ENCODE peak calls at places on chromosomes 12 and 14, in four cellular contexts. N is breast epithelium, F is lung, J is fibroblast of lung. L is an unnamed sample.

GRCh38 chr14:25121342-25122129 is 71.6 kb upstream of the STXBP6 start:
- DNase-seq in N (no peak), F (no peak), J (peak; percentile 92), L (peak; percentile 97)

GRCh38 chr12:88993655-88994054 is 358.6 kb downstream of the DUSP6 start:
- DNase-seq in N (no peak), F (no peak), J (peak; percentile 88), L (peak; percentile 80)

GRCh38 chr14:20427231-20428009 is 8.5 kb downstream of the KLHL33 start:
- DNase-seq in N (no peak), F (no peak), J (peak; percentile 43), L (peak; percentile 37)

GRCh38 chr12:129257526-129257925 is 404.2 kb downstream of the GLT1D1 start:
- DNase-seq in N (no peak), F (no peak), J (no peak), L (no peak)

GRCh38 chr14:84825481-84825880 is 704.5 kb upstream of the FLRT2 start:
- DNase-seq in N (no peak), F (no peak), J (peak; percentile 11), L (peak; percentile 4)

GRCh38 chr14:22524784-22525161 is 64.3 kb downstream of the DAD1 start:
- DNase-seq in N (no peak), F (no peak), J (no peak), L (no peak)

GRCh38 chr12:71191509-71192196 is 33.9 kb upstream of the TSPAN8 start:
- DNase-seq in N (no peak), F (no peak), J (no peak), L (no peak)

GRCh38 chr12:101945361-101946232 is 68.2 kb downstream of the DRAM1 start:
- DNase-seq in N (no peak), F (no peak), J (peak; percentile 60), L (peak; percentile 73)

GRCh38 chr12:42504049-42504448 is 85.5 kb downstream of the PRICKLE1 start:
- DNase-seq in N (no peak), F (no peak), J (peak; percentile 31), L (no peak)

GRCh38 chr12:25382311-25383106 is 131.8 kb upstream of the KRAS start:
- DNase-seq in N (no peak), F (no peak), J (no peak), L (no peak)

GRCh38 chr14:60648934-60649814 is at the start of gene SIX1:
- DNase-seq in N (no peak), F (peak; percentile 62), J (peak; percentile 93), L (peak; percentile 92)

GRCh38 chr14:96888593-96888992 is 91.4 kb downstream of the VRK1 start:
- DNase-seq in N (no peak), F (no peak), J (no peak), L (no peak)

GRCh38 chr14:72528059-72528950 is 365.6 kb downstream of the DPF3 start:
- DNase-seq in N (no peak), F (no peak), J (no peak), L (no peak)

GRCh38 chr12:76866146-76866545 is 12.7 kb downstream of the CSRP2 start:
- DNase-seq in N (no peak), F (no peak), J (no peak), L (peak; percentile 68)
- H3K4me3 ChIP-seq in N (no peak overlapping the region), F (no peak overlapping the region), J (no peak overlapping the region), L (no peak overlapping the region)

DNA sequence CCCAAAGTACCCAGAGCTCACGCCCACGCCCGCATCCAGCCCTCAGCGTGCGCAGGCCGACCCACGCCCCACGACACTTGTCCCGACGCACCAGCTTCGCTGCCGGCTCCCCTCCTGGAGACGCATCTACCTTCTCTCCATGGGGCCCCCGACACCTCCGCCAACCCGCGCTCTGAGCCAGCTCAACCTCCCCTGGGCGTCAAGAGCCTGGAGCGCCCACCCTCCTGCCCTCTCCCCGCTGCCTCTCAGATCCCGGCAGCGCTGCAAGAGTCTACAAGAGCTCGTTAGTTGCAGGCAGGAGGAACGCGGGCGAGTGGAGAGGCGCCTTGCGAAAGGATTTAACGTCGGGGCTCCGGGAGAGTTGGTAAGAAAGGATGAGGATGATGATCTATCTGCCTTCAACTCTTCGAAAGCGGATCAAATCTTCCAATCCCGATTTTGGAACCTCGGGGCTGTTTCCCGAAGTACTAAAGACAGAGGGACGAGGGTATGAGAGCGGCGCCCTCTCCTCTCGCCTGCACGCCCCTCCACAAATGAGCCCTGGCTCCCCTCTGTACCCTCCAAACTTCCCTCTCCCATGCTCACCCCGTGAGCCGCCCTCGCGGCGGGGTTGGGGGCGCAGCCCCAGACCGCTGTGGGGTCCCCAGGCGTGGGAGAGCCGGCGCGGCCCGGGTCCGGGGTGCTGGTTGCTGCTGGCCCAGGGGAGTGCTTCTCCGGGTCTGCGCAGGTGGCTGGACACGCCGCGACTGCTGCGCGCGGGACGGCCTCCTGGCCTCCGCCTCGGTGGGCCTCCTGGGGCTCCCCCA is 968 bp downstream of the LTBP2 start:
- DNase-seq in N (no peak), F (no peak), J (peak; percentile 51), L (peak; percentile 51)
- H3K4me3 ChIP-seq in N (peak overlapping the region; percentile 70), F (peak overlapping the region; percentile 40), J (peak overlapping the region; percentile 49), L (peak overlapping the region; percentile 76)

DNA sequence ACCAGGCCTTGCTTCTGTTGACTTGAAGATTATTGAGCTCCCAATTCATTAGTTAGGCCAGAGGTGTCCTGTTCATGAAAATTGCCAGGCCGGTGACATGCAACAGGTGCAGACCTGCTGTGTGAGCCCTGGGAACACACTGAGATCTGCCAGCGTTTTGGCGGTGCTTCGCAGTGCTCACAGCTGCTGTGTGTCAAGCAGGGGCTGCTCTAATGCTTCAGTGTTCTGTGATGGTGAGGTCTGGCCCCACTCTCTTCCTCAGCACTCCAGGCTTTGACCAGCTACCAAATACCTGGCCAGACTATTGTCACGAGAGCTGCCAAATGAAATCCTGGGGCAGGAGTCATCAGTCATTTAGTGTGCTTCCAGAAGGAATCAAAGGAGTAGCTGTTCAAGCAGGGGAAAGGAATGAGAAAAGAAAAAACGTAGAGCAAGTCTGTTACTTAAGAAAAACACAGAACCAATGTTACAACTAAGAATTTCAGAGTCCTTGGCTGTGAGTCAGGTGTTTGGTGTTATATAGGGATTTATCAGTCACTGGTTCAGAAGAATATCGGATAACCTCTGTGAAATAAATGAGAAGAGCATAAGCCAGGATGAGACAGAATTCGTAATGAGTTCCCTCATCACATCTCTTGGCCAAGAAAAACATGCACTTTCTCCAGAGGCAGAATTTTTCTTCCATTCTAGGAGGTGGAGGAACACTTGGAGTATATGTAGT is 150.8 kb downstream of the FBXL14 start:
- DNase-seq in N (no peak), F (no peak), J (peak; percentile 77), L (peak; percentile 66)
- H3K4me3 ChIP-seq in N (peak overlapping the region; percentile 33), F (no peak overlapping the region), J (peak overlapping the region; percentile 26), L (no peak overlapping the region)

GRCh38 chr12:109596418-109597244 is 23.0 kb downstream of the MVK start:
- DNase-seq in N (no peak), F (no peak), J (no peak), L (no peak)
- H3K4me3 ChIP-seq in N (no peak overlapping the region), F (no peak overlapping the region), J (no peak overlapping the region), L (no peak overlapping the region)

DNA sequence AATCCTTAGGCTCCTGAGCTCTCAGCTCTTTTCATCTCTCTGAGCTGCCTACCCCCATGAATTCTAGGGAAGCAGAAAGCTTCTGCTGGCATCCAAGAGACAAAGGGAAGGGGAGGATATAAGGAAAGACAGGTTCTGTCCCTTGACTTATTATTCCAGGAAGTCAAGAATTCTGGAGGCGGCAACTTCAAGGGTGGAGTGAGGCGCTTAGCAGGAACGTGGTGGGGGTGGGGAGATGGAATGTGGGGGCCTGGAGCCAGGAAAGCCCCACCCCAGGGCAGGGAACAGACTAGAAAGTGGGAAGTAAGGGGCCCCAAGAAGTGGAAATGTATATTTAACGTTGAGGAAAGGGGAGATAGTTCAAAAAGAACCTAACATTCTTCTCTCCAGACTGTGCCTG is 1.4 kb downstream of the CALCOCO1 start:
- DNase-seq in N (no peak), F (no peak), J (no peak), L (peak; percentile 47)
- H3K4me3 ChIP-seq in N (peak overlapping the region; percentile 86), F (no peak overlapping the region), J (peak overlapping the region; percentile 86), L (peak overlapping the region; percentile 97)